ENCODE peak calls at places on chromosome 20, in nine cellular contexts. S is M059J; V is pancreas; N is GM12865; D is GM03348; G is HT1080; K is stimulated activated CD4-positive, alpha-beta T cell treated with anti-CD3 and anti-CD28 coated beads, Interleukin-2, amount 100 ng/mL, for 24 hours; A is NCI-H524; I is LoVo. C is an unnamed sample.

GRCh38 chr20:23551786-23552185 is 16.5 kb downstream of the CST9L start:
- DNase-seq in G (no peak), V (no peak), N (no peak), D (no peak), K (no peak), S (no peak), I (no peak), A (no peak), C (no peak)

GRCh38 chr20:42082611-42083010 is 464.4 kb upstream of the CHD6 start:
- DNase-seq in K (no peak), I (no peak), V (no peak), N (no peak), A (peak; percentile 42), S (peak; percentile 32), G (peak; percentile 9), D (no peak), C (no peak)

GRCh38 chr20:34525709-34526416 is 9.6 kb downstream of the DYNLRB1 start:
- DNase-seq in G (peak; percentile 99), A (no peak), N (no peak), K (no peak), D (peak; percentile 93), I (peak; percentile 97), S (peak; percentile 100), V (peak; percentile 81), C (no peak)

GRCh38 chr20:35001596-35002362 is 46.1 kb downstream of the MYH7B start:
- DNase-seq in N (no peak), S (no peak), G (no peak), I (no peak), A (peak; percentile 14), D (no peak), K (no peak), V (peak; percentile 52), C (no peak)

GRCh38 chr20:59718071-59718470 is 113.7 kb downstream of the PHACTR3 start:
- DNase-seq in A (no peak), D (no peak), I (no peak), V (no peak), K (no peak), S (no peak), N (no peak), G (no peak), C (no peak)

GRCh38 chr20:63553933-63554290 is at the start of gene FNDC11:
- DNase-seq in K (peak; percentile 50), D (peak; percentile 58), I (no peak), V (no peak), G (no peak), S (no peak), N (peak; percentile 45), A (no peak), C (peak; percentile 35)

GRCh38 chr20:57435498-57436222 is 44.5 kb downstream of the RBM38 start:
- DNase-seq in N (peak; percentile 42), A (peak; percentile 76), G (peak; percentile 80), K (no peak), D (no peak), V (peak; percentile 93), S (peak; percentile 92), I (peak; percentile 89), C (peak; percentile 38)

GRCh38 chr20:40513010-40513409 is 176.0 kb downstream of the MAFB start:
- DNase-seq in N (no peak), A (no peak), K (no peak), G (no peak), S (no peak), D (peak; percentile 16), I (no peak), V (no peak), C (no peak)

GRCh38 chr20:52731086-52731485 is 241.1 kb upstream of the TSHZ2 start:
- DNase-seq in S (peak; percentile 72), A (no peak), N (no peak), K (no peak), G (no peak), V (no peak), D (no peak), I (no peak), C (no peak)

GRCh38 chr20:44223721-44224120 is 13.2 kb upstream of the OSER1 start:
- DNase-seq in A (no peak), D (no peak), I (no peak), S (no peak), N (no peak), V (no peak), K (no peak), G (no peak), C (no peak)

GRCh38 chr20:40606660-40607059 is 82.4 kb downstream of the MAFB start:
- DNase-seq in S (peak; percentile 27), D (no peak), K (no peak), G (no peak), N (no peak), V (no peak), A (no peak), I (no peak), C (no peak)

GRCh38 chr20:19992996-19993908 is 23.9 kb upstream of the NAA20 start:
- DNase-seq in G (peak; percentile 99), K (no peak), D (peak; percentile 73), N (no peak), S (peak; percentile 99), I (peak; percentile 67), V (no peak), A (no peak), C (no peak)

GRCh38 chr20:35091808-35092523 is 641 bp downstream of the TRPC4AP start:
- DNase-seq in D (peak; percentile 28), G (no peak), S (peak; percentile 39), K (no peak), N (peak; percentile 14), V (peak; percentile 87), A (no peak), I (no peak), C (no peak)

GRCh38 chr20:10708342-10709185 is 34.8 kb upstream of the JAG1 start:
- DNase-seq in N (no peak), I (peak; percentile 64), D (peak; percentile 55), G (peak; percentile 23), V (no peak), S (peak; percentile 49), K (no peak), A (no peak), C (no peak)

GRCh38 chr20:44494266-44494665 is 18.6 kb downstream of the TTPAL start:
- DNase-seq in N (peak; percentile 40), S (peak; percentile 58), K (no peak), V (no peak), A (no peak), D (peak; percentile 66), I (no peak), G (no peak), C (no peak)

GRCh38 chr20:56893206-56893605 is 264.1 kb downstream of the TFAP2C start:
- DNase-seq in D (no peak), N (peak; percentile 20), V (no peak), A (no peak), K (no peak), I (no peak), S (peak; percentile 42), G (peak; percentile 44), C (no peak)

GRCh38 chr20:57748601-57749130 is 38.9 kb upstream of the PMEPA1 start:
- DNase-seq in G (peak; percentile 94), V (peak; percentile 85), A (peak; percentile 88), D (peak; percentile 93), I (peak; percentile 88), N (peak; percentile 68), S (peak; percentile 99), K (peak; percentile 53), C (peak; percentile 56)

GRCh38 chr20:61026173-61026572 is 225.9 kb upstream of the CDH4 start:
- DNase-seq in N (no peak), K (no peak), A (peak; percentile 18), V (no peak), I (no peak), S (no peak), G (no peak), D (no peak), C (no peak)

GRCh38 chr20:44288252-44288651 is 22.8 kb downstream of the FITM2 start:
- DNase-seq in A (no peak), K (no peak), V (no peak), D (no peak), I (no peak), N (peak; percentile 10), S (no peak), G (no peak), C (no peak)

GRCh38 chr20:23622839-23623343 is 14.9 kb downstream of the CST3 start:
- DNase-seq in A (peak; percentile 60), K (no peak), V (no peak), N (peak; percentile 67), S (peak; percentile 93), D (peak; percentile 90), G (peak; percentile 94), I (peak; percentile 74), C (no peak)

GRCh38 chr20:46520976-46521579 is 7.7 kb upstream of the ZNF334 start:
- DNase-seq in I (peak; percentile 32), A (peak; percentile 83), K (peak; percentile 40), G (peak; percentile 52), N (peak; percentile 74), D (peak; percentile 73), V (peak; percentile 48), S (peak; percentile 56), C (peak; percentile 81)

GRCh38 chr20:63087872-63088680 is 81.3 kb upstream of the BHLHE23 start:
- DNase-seq in I (no peak), S (no peak), N (no peak), A (no peak), D (no peak), G (no peak), V (peak; percentile 35), K (no peak), C (peak; percentile 4)

GRCh38 chr20:8126979-8127378 is 5.1 kb upstream of the PLCB1 start:
- DNase-seq in G (no peak), S (no peak), V (no peak), I (no peak), D (no peak), K (no peak), A (no peak), N (no peak), C (no peak)

GRCh38 chr20:58753929-58754551 is 61.4 kb downstream of the NPEPL1 start:
- DNase-seq in N (no peak), G (no peak), I (no peak), S (no peak), V (no peak), D (no peak), K (no peak), A (no peak), C (no peak)

GRCh38 chr20:19683168-19683567 is 74.9 kb upstream of the RIN2 start:
- DNase-seq in I (no peak), N (no peak), D (no peak), G (no peak), K (no peak), S (no peak), V (no peak), A (no peak), C (no peak)

GRCh38 chr20:11682285-11682684 is 235.4 kb upstream of the BTBD3 start:
- DNase-seq in N (no peak), G (no peak), V (no peak), I (no peak), A (no peak), D (no peak), S (no peak), K (no peak), C (no peak)

GRCh38 chr20:6783752-6784725 is 16.6 kb downstream of the BMP2 start:
- DNase-seq in V (no peak), D (no peak), A (no peak), G (no peak), I (no peak), S (peak; percentile 41), N (no peak), K (no peak), C (no peak)

GRCh38 chr20:63097336-63097831 is 90.6 kb upstream of the BHLHE23 start:
- DNase-seq in D (no peak), K (no peak), S (no peak), V (peak; percentile 41), N (no peak), A (no peak), I (no peak), G (no peak), C (peak; percentile 5)

GRCh38 chr20:10469599-10469998 is 34.5 kb downstream of the SLX4IP start:
- DNase-seq in A (peak; percentile 83), D (peak; percentile 76), I (peak; percentile 25), N (peak; percentile 49), S (peak; percentile 88), K (no peak), G (peak; percentile 59), V (no peak), C (peak; percentile 24)

GRCh38 chr20:12594410-12595130 is 414.2 kb upstream of the SPTLC3 start:
- DNase-seq in S (peak; percentile 6), G (peak; percentile 19), D (no peak), I (no peak), A (peak; percentile 32), N (no peak), V (no peak), K (no peak), C (no peak)

GRCh38 chr20:49570161-49570827 is 2.4 kb upstream of the PTGIS start:
- DNase-seq in S (no peak), N (no peak), D (no peak), I (no peak), K (no peak), G (no peak), V (no peak), A (no peak), C (no peak)